ENCODE peak calls at places on chromosomes 13 and 19, in eight cellular contexts. S is astrocyte of the cerebellum, N is cardiac fibroblast, X is upper lobe of right lung, J is PC-3, Y is heart right ventricle, G is cardiac muscle cell, R is astrocyte of the spinal cord. K is an unnamed sample.

GRCh38 chr19:3536429-3537100 is 2.4 kb upstream of the TEKTIP1 start:
- DNase-seq in R (no peak), X (no peak), G (no peak), J (no peak), N (no peak), Y (peak), S (no peak), K (no peak)

GRCh38 chr19:9345005-9345404 is 17.8 kb upstream of the ZNF177 start:
- DNase-seq in S (no peak), J (no peak), R (no peak), N (no peak), G (no peak), Y (no peak), X (no peak), K (no peak)

GRCh38 chr13:88031980-88032562 is 360.9 kb downstream of the SLITRK5 start:
- DNase-seq in Y (no peak), R (peak), N (no peak), S (peak), G (no peak), J (peak), X (no peak), K (no peak)

GRCh38 chr13:100235311-100235901 is 146.5 kb downstream of the PCCA start:
- DNase-seq in N (peak), J (peak), S (peak), R (peak), X (no peak), G (peak), Y (no peak), K (no peak)

GRCh38 chr19:40686882-40687524 is 3.4 kb downstream of the NUMBL start:
- DNase-seq in S (no peak), G (no peak), X (no peak), N (no peak), Y (no peak), J (no peak), R (no peak), K (no peak)

GRCh38 chr13:100657881-100658315 is 16.7 kb downstream of the TMTC4 start:
- DNase-seq in R (no peak), J (no peak), G (no peak), Y (no peak), N (no peak), X (no peak), S (no peak), K (no peak)

GRCh38 chr13:101942038-101942437 is 459.8 kb downstream of the FGF14 start:
- DNase-seq in Y (no peak), G (peak), S (peak), J (peak), N (peak), R (peak), X (no peak), K (no peak)

GRCh38 chr19:2412449-2412848 is 14.9 kb downstream of the TIMM13 start:
- DNase-seq in J (no peak), G (no peak), R (no peak), X (no peak), S (no peak), Y (no peak), N (no peak), K (no peak)

GRCh38 chr13:74641586-74641985 is 507.4 kb upstream of the KLF12 start:
- DNase-seq in Y (no peak), J (peak), G (no peak), S (no peak), N (no peak), R (peak), X (no peak), K (no peak)

GRCh38 chr19:28130066-28130511 is 1082.9 kb downstream of the UQCRFS1 start:
- DNase-seq in G (peak), Y (no peak), R (no peak), X (no peak), N (no peak), J (no peak), S (no peak), K (no peak)

GRCh38 chr19:14383556-14383897 is 2.3 kb downstream of the ADGRE5 start:
- DNase-seq in X (no peak), S (no peak), R (peak), G (no peak), J (peak), Y (peak), N (peak), K (no peak)
- TF ChIP-seq CTCF in X (no peak), S (no peak), R (no peak), G (peak), J (no peak), Y (no peak), N (peak), K (no peak)

GRCh38 chr13:48750588-48751383 is 97.1 kb downstream of the CYSLTR2 start:
- DNase-seq in J (no peak), S (no peak), R (peak), X (no peak), Y (peak), G (no peak), N (peak), K (no peak)

GRCh38 chr13:48748681-48749080 is 95.0 kb downstream of the CYSLTR2 start:
- DNase-seq in N (no peak), Y (no peak), J (no peak), R (no peak), G (no peak), S (no peak), X (no peak), K (no peak)

GRCh38 chr13:48746816-48747215 is 93.1 kb downstream of the CYSLTR2 start:
- DNase-seq in X (no peak), J (no peak), Y (no peak), N (peak), S (no peak), G (no peak), R (no peak), K (no peak)

GRCh38 chr13:48749144-48749543 is 95.4 kb downstream of the CYSLTR2 start:
- DNase-seq in R (peak), J (peak), G (no peak), S (no peak), Y (no peak), N (peak), X (no peak), K (no peak)

GRCh38 chr13:48749699-48750473 is 96.2 kb downstream of the CYSLTR2 start:
- DNase-seq in X (peak), Y (peak), G (peak), N (peak), R (peak), J (peak), S (peak), K (no peak)
- TF ChIP-seq CTCF in X (peak), Y (peak), G (peak), N (peak), R (peak), J (peak), S (peak), K (peak)

GRCh38 chr13:97631158-97631557 is 197.2 kb downstream of the RAP2A start:
- DNase-seq in S (no peak), N (no peak), G (no peak), X (no peak), J (peak), Y (no peak), R (no peak), K (no peak)
- TF ChIP-seq CTCF in S (no peak), N (no peak), G (no peak), X (no peak), J (peak), Y (no peak), R (no peak), K (no peak)

GRCh38 chr19:15048128-15048527 is 1.2 kb upstream of the CASP14 start:
- DNase-seq in Y (no peak), N (no peak), J (no peak), R (no peak), S (no peak), X (no peak), G (no peak), K (no peak)
- TF ChIP-seq CTCF in Y (no peak), N (no peak), J (no peak), R (no peak), S (no peak), X (no peak), G (no peak), K (no peak)

DNA sequence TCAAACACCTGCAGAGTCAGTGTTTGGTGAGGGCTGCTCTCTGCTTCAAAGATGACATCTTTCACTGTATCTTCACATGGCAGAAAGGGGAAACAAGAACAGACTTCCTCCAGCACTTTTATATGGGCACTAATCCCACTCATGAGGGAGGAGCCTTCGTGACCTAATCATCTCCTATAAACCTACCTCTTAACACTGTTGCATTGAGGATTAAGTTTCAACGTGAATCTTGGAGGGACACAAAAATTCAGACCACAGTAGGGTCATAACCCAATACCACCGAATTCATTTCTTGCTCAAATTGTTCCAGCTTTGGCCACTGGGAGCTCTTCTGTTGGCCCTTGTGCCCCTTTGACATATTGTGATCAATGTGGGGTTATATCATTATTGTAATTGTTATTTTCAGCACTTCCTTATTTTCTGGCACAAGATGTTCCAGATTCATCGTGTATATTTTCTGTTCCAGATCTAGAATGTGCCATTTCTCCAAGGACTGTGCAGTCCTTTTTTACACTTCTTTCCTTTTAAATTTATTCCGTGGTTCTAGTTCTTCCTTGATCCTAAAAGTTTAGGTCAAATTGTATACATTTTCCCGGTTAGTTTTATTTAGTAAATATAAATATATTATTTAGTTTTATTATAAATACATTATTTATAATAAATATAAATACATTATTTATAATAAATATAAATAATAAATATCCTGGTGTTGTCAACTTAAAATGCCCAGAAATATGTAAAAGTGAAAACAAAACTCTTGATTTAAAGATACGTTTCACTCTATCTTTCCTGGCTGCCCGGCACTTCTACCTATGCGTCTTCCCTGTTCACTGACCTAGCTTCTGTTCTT is 35.5 kb upstream of the IGFL4 start:
- DNase-seq in J (peak), N (no peak), S (no peak), R (no peak), X (no peak), Y (no peak), G (no peak), K (no peak)
- TF ChIP-seq CTCF in J (peak), N (no peak), S (peak), R (no peak), X (no peak), Y (no peak), G (no peak), K (no peak)

DNA sequence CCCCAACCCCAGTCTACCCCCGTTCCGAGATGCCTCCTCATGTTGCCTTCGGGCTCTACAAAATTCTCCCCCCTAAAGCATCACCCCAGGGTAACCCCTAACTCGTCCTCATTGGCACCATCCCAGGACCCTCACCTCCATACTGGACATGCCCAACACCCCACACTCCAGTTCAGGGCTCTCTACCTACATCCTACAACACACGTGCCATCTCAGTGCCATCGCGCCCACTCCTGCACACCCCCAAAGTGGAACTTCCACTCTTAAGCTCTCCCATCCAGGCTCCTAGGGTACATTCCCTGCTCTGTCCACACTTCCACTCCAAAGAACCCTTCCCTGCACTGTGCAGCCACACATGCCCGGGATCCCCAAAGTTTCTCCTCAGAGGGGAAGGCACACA is 827 bp upstream of the FKRP start:
- DNase-seq in S (no peak), R (no peak), J (no peak), N (no peak), G (no peak), X (no peak), Y (no peak), K (no peak)
- TF ChIP-seq CTCF in S (no peak), R (no peak), J (no peak), N (no peak), G (no peak), X (no peak), Y (no peak), K (no peak)

GRCh38 chr19:34926685-34927375 is at the start of gene ZNF30:
- DNase-seq in X (peak), S (peak), J (peak), N (peak), Y (peak), R (peak), G (peak), K (peak)
- TF ChIP-seq CTCF in X (no peak), S (no peak), J (no peak), N (no peak), Y (no peak), R (no peak), G (no peak), K (no peak)

GRCh38 chr13:38418286-38418685 is 68.6 kb downstream of the UFM1 start:
- DNase-seq in Y (no peak), J (no peak), S (no peak), R (no peak), N (no peak), G (no peak), X (no peak), K (no peak)

GRCh38 chr13:38419312-38419873 is 69.7 kb downstream of the UFM1 start:
- DNase-seq in X (no peak), Y (no peak), S (no peak), G (no peak), J (no peak), N (no peak), R (no peak), K (no peak)

GRCh38 chr13:38417727-38418126 is 68.1 kb downstream of the UFM1 start:
- DNase-seq in R (no peak), Y (no peak), G (no peak), J (peak), N (no peak), S (no peak), X (no peak), K (no peak)

GRCh38 chr13:38417241-38417640 is 67.6 kb downstream of the UFM1 start:
- DNase-seq in G (no peak), S (no peak), X (no peak), J (peak), N (no peak), Y (no peak), R (no peak), K (no peak)

GRCh38 chr13:38421590-38422560 is 72.2 kb downstream of the UFM1 start:
- DNase-seq in J (no peak), R (no peak), S (no peak), G (no peak), Y (no peak), N (peak), X (no peak), K (no peak)
- TF ChIP-seq CTCF in J (no peak), R (no peak), S (no peak), G (no peak), Y (no peak), N (no peak), X (no peak), K (no peak)

GRCh38 chr19:15125232-15126067 is 18.2 kb downstream of the SYDE1 start:
- DNase-seq in Y (peak), X (peak), J (peak), G (peak), N (peak), R (peak), S (peak), K (peak)
- TF ChIP-seq CTCF in Y (no peak), X (peak), J (no peak), G (no peak), N (no peak), R (no peak), S (no peak), K (no peak)